ENCODE peak calls at places on chromosomes 7 and 10, in six cellular contexts. G is coronary artery; V is central memory CD4-positive, alpha-beta T cell; E is transverse colon; F is left ventricle myocardium inferior; Z is GM19239. B is an unnamed sample.

GRCh38 chr7:121800916-121801675 is 71.9 kb upstream of the PTPRZ1 start:
- DNase-seq in G (no peak), V (no peak), E (no peak), F (no peak), Z (no peak), B (no peak)

GRCh38 chr10:1672001-1672781 is 65.1 kb downstream of the ADARB2 start:
- DNase-seq in G (no peak), V (no peak), E (no peak), F (no peak), Z (no peak), B (no peak)

GRCh38 chr7:27516415-27516814 is 146.3 kb downstream of the HIBADH start:
- DNase-seq in G (no peak), V (no peak), E (no peak), F (no peak), Z (no peak), B (peak)

GRCh38 chr7:81767883-81768282 is 2.0 kb downstream of the HGF start:
- DNase-seq in G (no peak), V (no peak), E (no peak), F (no peak), Z (no peak), B (no peak)

GRCh38 chr7:138387755-138388475 is 72.1 kb upstream of the TRIM24 start:
- DNase-seq in G (no peak), V (no peak), E (no peak), F (no peak), Z (no peak), B (no peak)

GRCh38 chr7:112383671-112384417 is 66.4 kb upstream of the IFRD1 start:
- DNase-seq in G (no peak), V (no peak), E (no peak), F (no peak), Z (no peak), B (peak)

GRCh38 chr10:94088926-94089381 is 95.2 kb downstream of the PLCE1 start:
- DNase-seq in G (no peak), V (no peak), E (no peak), F (no peak), Z (no peak), B (no peak)

GRCh38 chr10:29946953-29947700 is 112.3 kb downstream of the JCAD start:
- DNase-seq in G (peak), V (no peak), E (no peak), F (peak), Z (no peak), B (no peak)

GRCh38 chr7:12771378-12771877 is 84.0 kb downstream of the ARL4A start:
- DNase-seq in G (no peak), V (no peak), E (peak), F (no peak), Z (no peak), B (no peak)

GRCh38 chr10:96614515-96614914 is 27.7 kb upstream of the TM9SF3 start:
- DNase-seq in G (no peak), V (no peak), E (no peak), F (no peak), Z (no peak), B (peak)

GRCh38 chr7:45221896-45222604 is 64.5 kb downstream of the RAMP3 start:
- DNase-seq in G (no peak), V (no peak), E (no peak), F (no peak), Z (no peak), B (no peak)

B was measured in ELF-1.